ENCODE peak calls at places on chromosome 19, in four cellular contexts. P is ovary, J is testis, Z is heart right ventricle. C is an unnamed sample. For H3K9me3, the result is how much of the 10 kb centered on the place peaks cover.

GRCh38 chr19:33186835-33187540 is 7.1 kb upstream of the LRP3 start:
- DNase-seq in J (no peak), Z (no peak), P (no peak), C (no peak)

GRCh38 chr19:6710273-6711077 is 10.0 kb downstream of the C3 start:
- DNase-seq in Z (no peak), J (no peak), P (peak), C (no peak)

GRCh38 chr19:33795370-33796163 is 1.1 kb upstream of the KCTD15 start:
- DNase-seq in P (peak), J (peak), Z (peak), C (peak)

GRCh38 chr19:31232871-31233270 is 116.4 kb downstream of the TSHZ3 start:
- DNase-seq in J (no peak), P (no peak), Z (no peak), C (no peak)

GRCh38 chr19:18612051-18612771 is 459 bp upstream of the TMEM59L start:
- DNase-seq in J (no peak), P (no peak), Z (no peak), C (no peak)

GRCh38 chr19:55383279-55383788 is 758 bp downstream of the TMEM238 start:
- DNase-seq in Z (no peak), P (no peak), J (no peak), C (no peak)

GRCh38 chr19:39237200-39238184 is 7.3 kb downstream of the IFNL3 start:
- DNase-seq in Z (no peak), P (no peak), J (no peak), C (peak)

GRCh38 chr19:42216653-42217521 is 590 bp downstream of the DEDD2 start:
- DNase-seq in Z (peak), P (peak), J (peak), C (peak)

GRCh38 chr19:6713773-6714692 is 6.4 kb downstream of the C3 start:
- DNase-seq in J (no peak), P (no peak), Z (no peak), C (no peak)

GRCh38 chr19:1474011-1474764 is 4.8 kb downstream of the C19orf25 start:
- DNase-seq in P (no peak), J (no peak), Z (peak), C (no peak)

GRCh38 chr19:34345934-34346333 is 19.1 kb upstream of the GPI start:
- DNase-seq in P (no peak), Z (peak), J (peak), C (peak)

GRCh38 chr19:36775768-36776167 is 3.2 kb upstream of the ZNF850 start:
- DNase-seq in P (no peak), Z (peak), J (peak), C (no peak)

GRCh38 chr19:55640043-55640576 is 692 bp upstream of the ZNF580 start:
- DNase-seq in P (peak), Z (peak), J (peak), C (no peak)

GRCh38 chr19:19642506-19643157 is 825 bp downstream of the GMIP start:
- DNase-seq in Z (no peak), J (no peak), P (no peak), C (no peak)

GRCh38 chr19:15177269-15178116 is 23.3 kb downstream of the NOTCH3 start:
- DNase-seq in J (peak), P (peak), Z (peak), C (peak)

GRCh38 chr19:12786149-12786870 is 5.0 kb upstream of the JUNB start:
- DNase-seq in Z (peak), J (peak), P (no peak), C (no peak)

GRCh38 chr19:11784356-11784755 is 14.0 kb upstream of the ZNF491 start:
- DNase-seq in J (no peak), Z (no peak), P (no peak), C (no peak)
- H3K9me3 ChIP-seq in J (under half), Z (half or more), P (under half), C (under half)

DNA sequence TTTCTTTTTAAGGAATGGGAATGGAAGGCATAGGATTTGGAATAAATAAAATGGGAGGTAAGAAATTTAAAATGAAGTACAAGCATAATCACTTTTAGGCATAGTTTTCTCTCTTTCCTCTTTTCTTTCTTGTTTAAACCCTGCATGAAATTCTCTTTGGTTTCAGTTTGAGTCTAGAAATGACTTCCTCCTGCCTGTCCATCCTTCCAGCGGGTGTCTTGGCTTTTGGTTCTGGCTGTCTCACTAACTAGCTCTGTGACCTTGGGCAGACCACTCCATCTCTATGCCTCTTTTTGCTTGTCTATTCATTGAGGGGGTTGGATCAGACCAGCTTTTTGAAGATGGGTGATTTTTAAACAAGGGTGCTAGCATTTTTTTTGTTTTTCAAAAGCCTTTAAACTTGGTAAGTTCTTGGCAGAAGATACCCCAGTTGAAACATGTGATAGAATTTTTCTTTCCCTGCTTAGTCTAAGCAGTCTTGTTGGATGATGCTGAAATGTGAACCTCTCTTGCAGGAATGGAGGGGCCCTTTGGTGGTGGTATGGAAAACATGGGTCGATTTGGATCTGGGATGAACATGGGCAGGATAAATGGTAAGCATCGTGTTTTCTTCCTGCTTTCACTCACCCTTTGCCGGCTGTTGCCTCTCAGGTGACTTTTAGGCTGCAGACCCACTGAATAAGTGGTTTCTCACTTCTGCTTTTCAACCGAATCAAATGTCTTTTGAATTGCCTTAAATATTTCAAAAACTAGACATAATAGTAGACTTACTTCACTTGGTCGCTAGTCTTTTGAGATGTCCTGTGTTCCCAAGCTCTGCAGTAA is 28.6 kb downstream of the PRAM1 start:
- DNase-seq in Z (no peak), J (no peak), P (no peak), C (no peak)
- H3K4me3 ChIP-seq in Z (no peak), J (no peak), P (no peak), C (no peak)

GRCh38 chr19:43858174-43858573 is 31.1 kb downstream of the ZNF283 start:
- DNase-seq in J (no peak), P (no peak), Z (no peak), C (no peak)
- H3K9me3 ChIP-seq in J (under half), P (under half), Z (half or more), C (under half)

DNA sequence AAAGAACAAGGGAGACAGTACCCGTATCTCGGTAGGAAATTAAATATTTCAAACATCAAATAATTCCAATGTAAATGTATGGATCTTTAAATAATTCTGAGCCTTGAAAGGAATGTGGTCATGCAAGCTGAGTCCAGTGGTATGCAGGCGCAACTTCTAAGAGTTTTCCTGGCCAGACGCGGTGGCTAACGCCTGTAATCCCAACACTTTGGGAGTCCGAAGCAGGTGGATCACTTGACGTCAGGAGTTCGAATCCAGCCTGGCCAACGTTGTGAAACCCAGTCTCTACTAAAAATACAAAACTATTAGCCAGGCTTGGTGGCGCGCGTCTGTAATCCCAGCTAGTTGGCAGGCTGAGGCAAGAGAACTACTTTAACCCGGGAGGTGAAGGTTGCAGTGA is 1.1 kb upstream of the ZNF845 start:
- DNase-seq in P (no peak), Z (no peak), J (no peak), C (no peak)
- H3K4me3 ChIP-seq in P (peak), Z (peak), J (no peak), C (no peak)

GRCh38 chr19:58093071-58093470 is 5.0 kb downstream of the ZSCAN18 start:
- DNase-seq in Z (no peak), J (no peak), P (no peak), C (no peak)

GRCh38 chr19:58096884-58097283 is 1.1 kb downstream of the ZSCAN18 start:
- DNase-seq in Z (no peak), J (no peak), P (no peak), C (no peak)

GRCh38 chr19:58097349-58097748 is 682 bp downstream of the ZSCAN18 start:
- DNase-seq in J (no peak), Z (peak), P (no peak), C (no peak)

GRCh38 chr19:58097783-58098681 is at the start of gene ZSCAN18:
- DNase-seq in P (peak), J (peak), Z (peak), C (peak)

GRCh38 chr19:58095328-58095727 is 2.7 kb downstream of the ZSCAN18 start:
- DNase-seq in Z (no peak), J (no peak), P (no peak), C (no peak)
- H3K9me3 ChIP-seq in Z (half or more), J (under half), P (under half), C (under half)

DNA sequence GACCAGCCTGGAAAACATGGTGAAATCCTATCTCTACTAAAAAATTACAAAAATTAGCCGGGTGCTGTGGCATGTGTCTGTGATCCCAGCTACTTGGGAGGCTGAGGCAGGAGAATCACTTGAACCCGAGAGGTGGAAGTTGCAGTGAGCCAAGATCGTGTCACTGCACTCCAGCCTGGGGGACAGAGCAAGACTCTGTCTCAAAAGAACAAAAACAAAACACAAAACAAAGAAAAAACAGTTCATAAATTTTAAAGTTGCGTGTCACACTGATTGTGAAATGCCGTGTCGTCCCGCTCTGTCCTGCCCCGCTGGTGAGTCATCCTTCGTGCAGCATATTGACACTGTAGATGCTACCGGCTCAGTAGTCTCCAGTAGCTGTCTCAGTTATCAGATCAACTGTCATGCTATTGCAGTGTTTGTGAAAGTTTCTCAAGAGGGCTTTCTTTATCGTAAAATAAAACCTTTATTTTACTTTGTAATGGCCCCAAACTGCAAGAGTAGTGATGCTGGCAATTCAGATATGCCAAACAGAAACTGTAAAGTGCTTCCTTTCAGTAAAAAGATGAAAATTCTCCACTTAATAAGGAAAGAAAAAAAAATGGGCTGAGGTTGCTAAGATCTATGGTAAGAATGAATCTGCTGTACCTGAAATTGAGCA is 36.4 kb upstream of the IGFL1 start:
- DNase-seq in Z (no peak), J (no peak), P (no peak), C (no peak)
- H3K4me3 ChIP-seq in Z (no peak), J (no peak), P (no peak), C (no peak)

GRCh38 chr19:23304238-23304637 is 54.0 kb upstream of the ZNF724 start:
- DNase-seq in Z (no peak), J (no peak), P (no peak), C (no peak)
- H3K9me3 ChIP-seq in Z (under half), J (under half), P (under half), C (under half)

GRCh38 chr19:48493718-48494515 is 17.7 kb downstream of the LMTK3 start:
- DNase-seq in P (peak), J (no peak), Z (no peak), C (no peak)
- H3K4me3 ChIP-seq in P (peak), J (peak), Z (peak), C (peak)

GRCh38 chr19:23905771-23906170 is 8.9 kb upstream of the ZNF726 start:
- DNase-seq in Z (no peak), J (no peak), P (no peak), C (no peak)
- H3K9me3 ChIP-seq in Z (under half), J (under half), P (under half), C (under half)

GRCh38 chr19:51000426-51000825 is 978 bp downstream of the KLK8 start:
- DNase-seq in Z (no peak), J (no peak), P (no peak), C (no peak)
- H3K4me3 ChIP-seq in Z (no peak), J (no peak), P (no peak), C (no peak)

C was measured in HAP-1.